ENCODE peak calls at places on chromosomes 7 and 10, in ten cellular contexts. O is uterus, C is HFF-Myc, K is right lobe of liver, D is bronchial epithelial cell, Z is foreskin fibroblast, A is GM20000, P is HCT116, M is epithelial cell of esophagus, H is GM10248. S is an unnamed sample.

GRCh38 chr10:15238553-15239335 is 70.3 kb upstream of the NMT2 start:
- DNase-seq in K (no peak), D (no peak), H (no peak), M (no peak), P (no peak), Z (no peak), A (no peak), C (no peak), O (no peak), S (no peak)

GRCh38 chr7:135239263-135239662 is 5.6 kb downstream of the STRA8 start:
- DNase-seq in M (no peak), A (no peak), D (no peak), P (no peak), C (no peak), H (no peak), O (no peak), K (no peak), Z (no peak), S (no peak)

GRCh38 chr7:35003679-35004278 is 33.5 kb downstream of the DPY19L1 start:
- DNase-seq in O (peak; percentile 25), C (peak; percentile 42), D (peak; percentile 94), H (no peak), A (no peak), K (no peak), P (peak; percentile 99), Z (peak; percentile 71), M (peak; percentile 87), S (peak; percentile 91)

GRCh38 chr10:71312840-71313789 is 5.9 kb upstream of the SLC29A3 start:
- DNase-seq in M (no peak), P (no peak), K (no peak), O (peak; percentile 95), D (no peak), C (peak; percentile 61), H (no peak), Z (peak; percentile 52), A (no peak), S (no peak)

GRCh38 chr10:48740023-48740707 is 55.5 kb downstream of the WDFY4 start:
- DNase-seq in Z (no peak), O (no peak), D (peak; percentile 37), M (no peak), H (no peak), K (no peak), A (no peak), C (no peak), P (no peak), S (no peak)

GRCh38 chr10:76497671-76498070 is 1066.2 kb downstream of the LRMDA start:
- DNase-seq in O (no peak), C (no peak), A (no peak), M (no peak), D (no peak), P (no peak), H (no peak), K (no peak), Z (no peak), S (no peak)

GRCh38 chr10:111289467-111289866 is 212.6 kb downstream of the ADRA2A start:
- DNase-seq in O (no peak), K (no peak), M (no peak), Z (no peak), C (no peak), H (no peak), D (no peak), P (no peak), A (no peak), S (no peak)

GRCh38 chr10:120429395-120429794 is 27.6 kb upstream of the PLPP4 start:
- DNase-seq in H (no peak), Z (no peak), K (no peak), M (no peak), C (no peak), A (no peak), P (no peak), O (no peak), D (no peak), S (no peak)

GRCh38 chr7:51307811-51308737 is 8.5 kb downstream of the COBL start:
- DNase-seq in D (no peak), C (no peak), M (no peak), P (no peak), H (no peak), O (no peak), A (no peak), K (no peak), Z (no peak), S (no peak)

GRCh38 chr10:5291501-5292195 is 73.1 kb upstream of the UCN3 start:
- DNase-seq in O (peak; percentile 20), Z (peak; percentile 84), K (peak; percentile 35), A (no peak), C (peak; percentile 86), P (peak; percentile 31), H (no peak), M (peak; percentile 96), D (peak; percentile 99), S (peak; percentile 92)

GRCh38 chr7:91085175-91085574 is 179.1 kb upstream of the FZD1 start:
- DNase-seq in D (no peak), K (no peak), Z (no peak), P (no peak), A (no peak), M (no peak), C (no peak), O (no peak), H (no peak), S (no peak)

GRCh38 chr7:117825132-117825531 is 48.1 kb downstream of the CTTNBP2 start:
- DNase-seq in P (no peak), A (no peak), K (no peak), H (no peak), D (peak; percentile 80), Z (peak; percentile 35), M (peak; percentile 87), O (no peak), C (no peak), S (peak; percentile 47)

GRCh38 chr10:14186245-14186644 is 144.5 kb downstream of the FRMD4A start:
- DNase-seq in O (no peak), H (no peak), K (no peak), P (no peak), M (peak; percentile 22), Z (no peak), C (no peak), A (no peak), D (no peak), S (no peak)
- TF ChIP-seq CTCF in O (no peak), H (peak; percentile 31), K (peak; percentile 4), P (peak; percentile 17), M (peak; percentile 47), Z (peak; percentile 15), C (peak; percentile 51), A (no peak), D (peak; percentile 37), S (peak; percentile 49)

GRCh38 chr10:70233939-70234300 is 691 bp upstream of the PPA1 start:
- DNase-seq in A (no peak), C (no peak), O (no peak), P (no peak), M (no peak), H (no peak), D (no peak), Z (no peak), K (no peak), S (no peak)

GRCh38 chr10:70232859-70233108 is 445 bp downstream of the PPA1 start:
- DNase-seq in O (no peak), C (no peak), Z (no peak), H (no peak), K (no peak), A (no peak), P (no peak), M (no peak), D (no peak), S (no peak)

GRCh38 chr10:70232155-70232858 is 922 bp downstream of the PPA1 start:
- DNase-seq in D (peak; percentile 74), A (no peak), O (peak; percentile 40), P (no peak), K (peak; percentile 66), H (peak; percentile 34), C (no peak), M (peak; percentile 69), Z (no peak), S (peak; percentile 49)

GRCh38 chr10:70234668-70235447 is 1.6 kb upstream of the PPA1 start:
- DNase-seq in K (no peak), D (no peak), O (peak; percentile 37), H (no peak), P (no peak), M (no peak), A (no peak), Z (peak; percentile 90), C (peak; percentile 55), S (no peak)

GRCh38 chr10:70233109-70233938 is at the start of gene PPA1:
- DNase-seq in A (peak; percentile 100), O (peak; percentile 96), M (peak; percentile 97), D (peak; percentile 83), C (peak; percentile 66), H (peak; percentile 100), P (peak; percentile 90), Z (peak; percentile 94), K (peak; percentile 99), S (peak; percentile 82)
- TF ChIP-seq CTCF in A (no peak), O (no peak), M (no peak), D (peak; percentile 32), C (peak; percentile 16), H (no peak), P (no peak), Z (no peak), K (peak; percentile 18), S (peak; percentile 33)

GRCh38 chr7:146772581-146772980 is 656.0 kb downstream of the CNTNAP2 start:
- DNase-seq in P (no peak), A (no peak), C (no peak), D (no peak), M (no peak), K (no peak), Z (no peak), O (no peak), H (no peak), S (no peak)
- TF ChIP-seq CTCF in P (no peak), A (no peak), C (no peak), D (no peak), M (no peak), K (no peak), Z (no peak), O (no peak), H (no peak), S (no peak)

GRCh38 chr10:98423691-98424120 is 8.7 kb upstream of the PYROXD2 start:
- DNase-seq in Z (no peak), D (peak; percentile 11), P (no peak), C (no peak), O (no peak), H (no peak), A (no peak), K (no peak), M (peak; percentile 42), S (no peak)
- TF ChIP-seq CTCF in Z (no peak), D (peak; percentile 47), P (no peak), C (peak; percentile 8), O (no peak), H (peak; percentile 21), A (no peak), K (no peak), M (peak; percentile 37), S (peak; percentile 48)

DNA sequence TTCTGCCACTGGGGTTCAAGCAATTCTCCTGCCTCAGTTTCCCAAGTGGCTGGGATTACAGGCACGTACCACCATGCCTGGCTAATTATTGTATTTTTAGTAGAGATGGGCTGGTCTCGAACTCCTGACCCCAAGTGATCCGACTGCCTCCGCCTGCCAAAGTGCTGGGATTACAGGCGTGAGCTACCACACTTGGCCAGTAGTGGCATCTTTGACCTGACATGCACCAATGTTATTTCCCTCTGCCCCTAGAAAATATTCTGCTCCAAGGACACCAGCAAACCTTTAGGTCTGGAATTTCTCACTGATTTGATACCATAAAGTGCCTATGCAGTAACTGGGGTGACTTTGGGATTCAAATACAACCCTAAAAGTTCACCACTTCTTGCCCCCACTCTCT is 179.4 kb downstream of the ARID5B start:
- DNase-seq in A (no peak), H (no peak), O (no peak), K (no peak), P (no peak), M (no peak), C (no peak), Z (no peak), D (no peak), S (no peak)
- TF ChIP-seq CTCF in A (no peak), H (no peak), O (no peak), K (no peak), P (no peak), M (no peak), C (no peak), Z (no peak), D (no peak), S (no peak)

S was measured in foreskin keratinocyte.